ENCODE peak calls at places on chromosomes 16 and 17, in six cellular contexts. V, R, Y, Z, W and D are unnamed samples.

GRCh38 chr17:31919802-31920525 is 16.8 kb upstream of the SUZ12 start:
- DNase-seq in R (no peak), Y (no peak), Z (peak), W (peak), V (no peak), D (no peak)

GRCh38 chr17:59845595-59846390 is 47.0 kb downstream of the TUBD1 start:
- DNase-seq in V (no peak), Z (peak), R (no peak), W (no peak), Y (peak), D (peak)

GRCh38 chr17:34378664-34379101 is 15.7 kb upstream of the CCL1 start:
- DNase-seq in Y (no peak), V (no peak), W (no peak), Z (peak), R (no peak), D (peak)

GRCh38 chr17:45411348-45412105 is 21.1 kb downstream of the ARHGAP27 start:
- DNase-seq in R (no peak), Z (no peak), V (no peak), Y (no peak), W (no peak), D (no peak)

GRCh38 chr17:55237826-55238196 is 26.9 kb upstream of the HLF start:
- DNase-seq in Z (no peak), Y (no peak), V (no peak), W (no peak), R (no peak), D (no peak)

GRCh38 chr17:70947636-70948565 is 778.6 kb downstream of the KCNJ2 start:
- DNase-seq in Z (no peak), V (no peak), W (no peak), R (no peak), Y (no peak), D (no peak)

GRCh38 chr17:17702821-17703607 is 21.8 kb downstream of the RAI1 start:
- DNase-seq in W (no peak), V (no peak), Y (no peak), Z (no peak), R (no peak), D (no peak)

GRCh38 chr16:22296225-22297113 is 740 bp upstream of the POLR3E start:
- DNase-seq in Y (no peak), Z (no peak), W (no peak), R (no peak), V (no peak), D (no peak)

GRCh38 chr17:48544356-48545021 is 420 bp downstream of the HOXB2 start:
- DNase-seq in Y (no peak), Z (peak), R (no peak), W (peak), V (peak), D (peak)

GRCh38 chr16:71421911-71422310 is 19.9 kb downstream of the TLE7 start:
- DNase-seq in W (no peak), Z (peak), Y (no peak), R (no peak), V (no peak), D (peak)

GRCh38 chr16:12054396-12054795 is 77.9 kb downstream of the SNX29 start:
- DNase-seq in R (no peak), V (no peak), W (no peak), Y (no peak), Z (no peak), D (no peak)

GRCh38 chr17:7856840-7857723 is at the start of gene NAA38:
- DNase-seq in R (peak), Y (peak), V (peak), W (peak), Z (peak), D (peak)